ENCODE peak calls at places on chromosomes 16 and 17, in seven cellular contexts. One of them, this sample, is unnamed.
A peak's percentile ranks its signal among the peaks of the same experiment; 100 is the strongest.

GRCh38 chr17:77888242-77889134 is 70.0 kb upstream of the TNRC6C start:
- DNase-seq in vagina: no peak
- DNase-seq in tibial artery: peak; percentile 46
- DNase-seq in fibroblast of lung: peak; percentile 8
- DNase-seq in IMR-90: peak; percentile 4
- DNase-seq in A549: no peak
- DNase-seq in uterus: no peak
- DNase-seq in this sample: no peak

GRCh38 chr17:78769200-78769773 is 12.8 kb downstream of the CYTH1 start:
- DNase-seq in vagina: no peak
- DNase-seq in tibial artery: no peak
- DNase-seq in fibroblast of lung: no peak
- DNase-seq in IMR-90: no peak
- DNase-seq in A549: no peak
- DNase-seq in uterus: no peak
- DNase-seq in this sample: no peak

GRCh38 chr17:50763716-50764450 is 3.4 kb downstream of the ANKRD40CL start:
- DNase-seq in vagina: no peak
- DNase-seq in tibial artery: no peak
- DNase-seq in fibroblast of lung: no peak
- DNase-seq in IMR-90: no peak
- DNase-seq in A549: no peak
- DNase-seq in uterus: no peak
- DNase-seq in this sample: no peak

GRCh38 chr17:6713130-6713917 is at the start of gene SLC13A5:
- DNase-seq in vagina: no peak
- DNase-seq in tibial artery: no peak
- DNase-seq in fibroblast of lung: peak; percentile 20
- DNase-seq in IMR-90: no peak
- DNase-seq in A549: peak; percentile 85
- DNase-seq in uterus: no peak
- DNase-seq in this sample: no peak

GRCh38 chr16:58124601-58124915 is 4.6 kb downstream of the CFAP20 start:
- DNase-seq in vagina: no peak
- DNase-seq in tibial artery: no peak
- DNase-seq in fibroblast of lung: no peak
- DNase-seq in IMR-90: peak; percentile 76
- DNase-seq in A549: no peak
- DNase-seq in uterus: no peak
- DNase-seq in this sample: no peak

GRCh38 chr16:8403978-8404738 is 186.2 kb downstream of the TMEM114 start:
- DNase-seq in vagina: no peak
- DNase-seq in tibial artery: no peak
- DNase-seq in fibroblast of lung: no peak
- DNase-seq in IMR-90: no peak
- DNase-seq in A549: no peak
- DNase-seq in uterus: no peak
- DNase-seq in this sample: no peak

GRCh38 chr16:3665508-3665907 is 11.0 kb downstream of the DNASE1 start:
- DNase-seq in vagina: no peak
- DNase-seq in tibial artery: no peak
- DNase-seq in fibroblast of lung: no peak
- DNase-seq in IMR-90: no peak
- DNase-seq in A549: no peak
- DNase-seq in uterus: no peak
- DNase-seq in this sample: no peak

GRCh38 chr17:77322534-77323412 is 182.0 kb downstream of the SEC14L1 start:
- DNase-seq in vagina: peak; percentile 97
- DNase-seq in tibial artery: peak; percentile 98
- DNase-seq in fibroblast of lung: peak; percentile 99
- DNase-seq in IMR-90: peak; percentile 99
- DNase-seq in A549: peak; percentile 93
- DNase-seq in uterus: peak; percentile 91
- DNase-seq in this sample: no peak

GRCh38 chr17:21375757-21376584 is at the start of gene KCNJ12:
- DNase-seq in vagina: no peak
- DNase-seq in tibial artery: no peak
- DNase-seq in fibroblast of lung: peak; percentile 26
- DNase-seq in IMR-90: no peak
- DNase-seq in A549: no peak
- DNase-seq in uterus: no peak
- DNase-seq in this sample: no peak

GRCh38 chr17:17142556-17142955 is 63.6 kb downstream of the PLD6 start:
- DNase-seq in vagina: no peak
- DNase-seq in tibial artery: no peak
- DNase-seq in fibroblast of lung: no peak
- DNase-seq in IMR-90: no peak
- DNase-seq in A549: no peak
- DNase-seq in uterus: no peak
- DNase-seq in this sample: no peak

GRCh38 chr17:8359769-8360168 is 16.7 kb downstream of the KRABD2 start:
- DNase-seq in vagina: no peak
- DNase-seq in tibial artery: no peak
- DNase-seq in fibroblast of lung: peak; percentile 91
- DNase-seq in IMR-90: peak; percentile 96
- DNase-seq in A549: no peak
- DNase-seq in uterus: no peak
- DNase-seq in this sample: no peak

GRCh38 chr17:30584810-30585209 is 107.6 kb downstream of the GOSR1 start:
- DNase-seq in vagina: no peak
- DNase-seq in tibial artery: no peak
- DNase-seq in fibroblast of lung: no peak
- DNase-seq in IMR-90: no peak
- DNase-seq in A549: no peak
- DNase-seq in uterus: no peak
- DNase-seq in this sample: no peak
- H3K4me1 ChIP-seq in vagina: no peaks in the 10 kb centered on the region
- H3K4me1 ChIP-seq in tibial artery: no peaks in the 10 kb centered on the region
- H3K4me1 ChIP-seq in fibroblast of lung: no peaks in the 10 kb centered on the region
- H3K4me1 ChIP-seq in IMR-90: peaks cover 2% of the 10 kb centered on the region
- H3K4me1 ChIP-seq in A549: no peaks in the 10 kb centered on the region
- H3K4me1 ChIP-seq in uterus: no peaks in the 10 kb centered on the region
- H3K4me1 ChIP-seq in this sample: no peaks in the 10 kb centered on the region

GRCh38 chr17:68238488-68238887 is 9.4 kb upstream of the AMZ2 start:
- DNase-seq in vagina: no peak
- DNase-seq in tibial artery: no peak
- DNase-seq in fibroblast of lung: no peak
- DNase-seq in IMR-90: no peak
- DNase-seq in A549: no peak
- DNase-seq in uterus: no peak
- DNase-seq in this sample: peak; percentile 31
- H3K27ac ChIP-seq in vagina: no peak overlapping the region
- H3K27ac ChIP-seq in tibial artery: no peak overlapping the region
- H3K27ac ChIP-seq in fibroblast of lung: no peak overlapping the region
- H3K27ac ChIP-seq in IMR-90: no peak overlapping the region
- H3K27ac ChIP-seq in A549: no peak overlapping the region
- H3K27ac ChIP-seq in uterus: peak overlapping the region; percentile 24
- H3K27ac ChIP-seq in this sample: peak overlapping the region; percentile 87

GRCh38 chr17:81332949-81333570 is 38.0 kb upstream of the SLC38A10 start:
- DNase-seq in vagina: no peak
- DNase-seq in tibial artery: no peak
- DNase-seq in fibroblast of lung: no peak
- DNase-seq in IMR-90: no peak
- DNase-seq in A549: no peak
- DNase-seq in uterus: no peak
- DNase-seq in this sample: no peak

GRCh38 chr17:81332118-81332834 is 37.2 kb upstream of the SLC38A10 start:
- DNase-seq in vagina: no peak
- DNase-seq in tibial artery: no peak
- DNase-seq in fibroblast of lung: no peak
- DNase-seq in IMR-90: no peak
- DNase-seq in A549: no peak
- DNase-seq in uterus: no peak
- DNase-seq in this sample: no peak

GRCh38 chr17:81334419-81334896 is 39.4 kb upstream of the SLC38A10 start:
- DNase-seq in vagina: no peak
- DNase-seq in tibial artery: no peak
- DNase-seq in fibroblast of lung: no peak
- DNase-seq in IMR-90: no peak
- DNase-seq in A549: no peak
- DNase-seq in uterus: no peak
- DNase-seq in this sample: no peak

GRCh38 chr17:81334987-81335386 is 39.9 kb upstream of the SLC38A10 start:
- DNase-seq in vagina: no peak
- DNase-seq in tibial artery: no peak
- DNase-seq in fibroblast of lung: no peak
- DNase-seq in IMR-90: no peak
- DNase-seq in A549: no peak
- DNase-seq in uterus: no peak
- DNase-seq in this sample: no peak

DNA sequence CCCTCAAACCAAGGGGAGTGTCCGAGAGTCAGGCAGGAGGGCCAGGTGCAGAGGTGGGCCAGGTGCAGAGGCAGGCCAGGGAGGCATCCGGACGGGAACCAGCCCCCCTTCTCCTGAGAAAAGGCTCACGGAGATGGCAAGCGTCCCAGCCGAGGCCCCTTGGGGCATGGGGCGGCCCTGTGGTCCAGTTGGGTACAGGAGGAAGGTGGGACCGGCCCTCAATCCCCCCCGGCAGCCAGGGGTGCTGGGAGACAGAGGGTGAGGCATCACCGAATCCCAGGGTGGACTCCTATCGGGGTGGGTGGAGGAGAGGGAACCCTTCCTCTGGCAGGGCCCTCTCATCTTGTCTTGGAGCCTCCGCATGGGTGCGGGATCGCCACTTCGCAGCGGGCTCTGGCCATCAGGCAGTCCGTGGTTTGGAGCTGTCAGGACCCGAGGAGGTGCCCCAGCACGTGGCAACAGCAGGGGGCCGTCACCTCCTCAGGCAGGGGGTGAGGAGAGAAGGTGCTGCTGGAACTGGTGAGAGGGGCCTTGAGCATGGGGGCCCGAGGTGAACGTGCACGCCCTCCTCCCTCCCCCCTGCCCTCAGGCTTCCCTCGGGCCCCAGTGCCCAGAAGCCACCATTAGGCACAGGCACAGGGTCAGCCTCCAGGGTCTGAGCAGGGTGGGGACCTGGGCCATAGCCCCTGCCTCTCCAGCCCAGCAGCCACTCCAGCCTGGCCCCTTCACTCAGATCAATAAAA is 38.7 kb upstream of the SLC38A10 start:
- DNase-seq in vagina: no peak
- DNase-seq in tibial artery: no peak
- DNase-seq in fibroblast of lung: no peak
- DNase-seq in IMR-90: no peak
- DNase-seq in A549: no peak
- DNase-seq in uterus: no peak
- DNase-seq in this sample: no peak
- H3K4me1 ChIP-seq in vagina: peaks cover 48% of the 10 kb centered on the region
- H3K4me1 ChIP-seq in tibial artery: peaks cover 36% of the 10 kb centered on the region
- H3K4me1 ChIP-seq in fibroblast of lung: peaks cover 10% of the 10 kb centered on the region
- H3K4me1 ChIP-seq in IMR-90: peaks cover 14% of the 10 kb centered on the region
- H3K4me1 ChIP-seq in A549: peaks cover 71% of the 10 kb centered on the region
- H3K4me1 ChIP-seq in uterus: peaks cover 4% of the 10 kb centered on the region
- H3K4me1 ChIP-seq in this sample: no peaks in the 10 kb centered on the region

GRCh38 chr17:37384560-37385160 is 8.9 kb downstream of the C17orf78 start:
- DNase-seq in vagina: no peak
- DNase-seq in tibial artery: no peak
- DNase-seq in fibroblast of lung: peak; percentile 11
- DNase-seq in IMR-90: no peak
- DNase-seq in A549: no peak
- DNase-seq in uterus: no peak
- DNase-seq in this sample: no peak
- H3K27ac ChIP-seq in vagina: no peak overlapping the region
- H3K27ac ChIP-seq in tibial artery: no peak overlapping the region
- H3K27ac ChIP-seq in fibroblast of lung: no peak overlapping the region
- H3K27ac ChIP-seq in IMR-90: no peak overlapping the region
- H3K27ac ChIP-seq in A549: no peak overlapping the region
- H3K27ac ChIP-seq in uterus: no peak overlapping the region
- H3K27ac ChIP-seq in this sample: no peak overlapping the region

DNA sequence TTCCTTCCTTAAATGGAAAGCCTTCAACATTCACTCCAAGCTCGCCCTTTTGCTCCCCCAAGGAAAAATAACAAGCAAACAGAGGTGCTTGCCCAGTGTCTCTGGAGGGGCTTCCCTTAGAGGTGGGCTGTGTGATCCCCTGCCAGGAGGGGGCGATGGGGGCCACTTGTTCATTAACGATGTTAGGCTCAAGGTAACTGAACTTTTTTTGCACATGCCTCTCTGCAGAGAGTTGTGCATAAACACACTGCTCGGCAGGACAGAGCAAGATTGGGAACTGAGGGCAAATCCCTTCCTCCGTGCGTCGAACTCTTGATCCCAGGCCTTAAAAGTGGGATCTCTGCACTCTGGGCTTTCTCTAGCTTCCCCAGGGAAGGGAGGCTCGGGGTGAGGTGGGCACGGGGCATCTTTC is 15.5 kb upstream of the NAGLU start:
- DNase-seq in vagina: no peak
- DNase-seq in tibial artery: no peak
- DNase-seq in fibroblast of lung: no peak
- DNase-seq in IMR-90: no peak
- DNase-seq in A549: no peak
- DNase-seq in uterus: no peak
- DNase-seq in this sample: no peak
- H3K4me1 ChIP-seq in vagina: peaks cover 72% of the 10 kb centered on the region
- H3K4me1 ChIP-seq in tibial artery: peaks cover 91% of the 10 kb centered on the region
- H3K4me1 ChIP-seq in fibroblast of lung: peaks cover 57% of the 10 kb centered on the region
- H3K4me1 ChIP-seq in IMR-90: peaks cover 59% of the 10 kb centered on the region
- H3K4me1 ChIP-seq in A549: peaks cover 63% of the 10 kb centered on the region
- H3K4me1 ChIP-seq in uterus: peaks cover 65% of the 10 kb centered on the region
- H3K4me1 ChIP-seq in this sample: no peaks in the 10 kb centered on the region

GRCh38 chr17:40621019-40621418 is 26.6 kb downstream of the SMARCE1 start:
- DNase-seq in vagina: no peak
- DNase-seq in tibial artery: no peak
- DNase-seq in fibroblast of lung: no peak
- DNase-seq in IMR-90: no peak
- DNase-seq in A549: no peak
- DNase-seq in uterus: no peak
- DNase-seq in this sample: no peak
- H3K27ac ChIP-seq in vagina: peak overlapping the region; percentile 18
- H3K27ac ChIP-seq in tibial artery: no peak overlapping the region
- H3K27ac ChIP-seq in fibroblast of lung: no peak overlapping the region
- H3K27ac ChIP-seq in IMR-90: no peak overlapping the region
- H3K27ac ChIP-seq in A549: no peak overlapping the region
- H3K27ac ChIP-seq in uterus: peak overlapping the region; percentile 85
- H3K27ac ChIP-seq in this sample: no peak overlapping the region

GRCh38 chr17:44214230-44214494 is 5.3 kb downstream of the UBTF start:
- DNase-seq in vagina: no peak
- DNase-seq in tibial artery: no peak
- DNase-seq in fibroblast of lung: no peak
- DNase-seq in IMR-90: no peak
- DNase-seq in A549: no peak
- DNase-seq in uterus: no peak
- DNase-seq in this sample: no peak
- H3K4me1 ChIP-seq in vagina: peaks cover 48% of the 10 kb centered on the region
- H3K4me1 ChIP-seq in tibial artery: peaks cover 41% of the 10 kb centered on the region
- H3K4me1 ChIP-seq in fibroblast of lung: peaks cover 17% of the 10 kb centered on the region
- H3K4me1 ChIP-seq in IMR-90: peaks cover 11% of the 10 kb centered on the region
- H3K4me1 ChIP-seq in A549: peaks cover 27% of the 10 kb centered on the region
- H3K4me1 ChIP-seq in uterus: peaks cover 16% of the 10 kb centered on the region
- H3K4me1 ChIP-seq in this sample: peaks cover 55% of the 10 kb centered on the region

GRCh38 chr17:48247038-48247437 is 139.5 kb downstream of the SNX11 start:
- DNase-seq in vagina: no peak
- DNase-seq in tibial artery: no peak
- DNase-seq in fibroblast of lung: no peak
- DNase-seq in IMR-90: no peak
- DNase-seq in A549: peak; percentile 24
- DNase-seq in uterus: no peak
- DNase-seq in this sample: no peak
- H3K27ac ChIP-seq in vagina: no peak overlapping the region
- H3K27ac ChIP-seq in tibial artery: no peak overlapping the region
- H3K27ac ChIP-seq in fibroblast of lung: no peak overlapping the region
- H3K27ac ChIP-seq in IMR-90: no peak overlapping the region
- H3K27ac ChIP-seq in A549: peak overlapping the region; percentile 65
- H3K27ac ChIP-seq in uterus: no peak overlapping the region
- H3K27ac ChIP-seq in this sample: no peak overlapping the region

This sample was measured in effector memory CD4-positive, alpha-beta T cell.